ENCODE peak calls at places on chromosomes 2 and 18, in ten cellular contexts. S is sigmoid colon, N is breast epithelium, E is upper lobe of left lung, Q is lower lobe of right lung, T is psoas muscle, X is PC-3, R is cardiac muscle cell, O is GM23338, W is uterus. Y is an unnamed sample. For H3K36me3, the result is how much of the 10 kb centered on the place peaks cover.

GRCh38 chr2:64652231-64653173 is 1.2 kb downstream of the SERTAD2 start:
- DNase-seq in X (peak), R (peak), T (peak), Q (peak), E (no peak), N (no peak), O (peak), W (peak), S (peak), Y (peak)

GRCh38 chr2:8593239-8593638 is 88.6 kb upstream of the ID2 start:
- DNase-seq in T (no peak), O (no peak), E (no peak), W (no peak), Q (no peak), S (no peak), X (no peak), N (no peak), R (no peak), Y (no peak)

GRCh38 chr2:186913870-186914269 is 64.9 kb upstream of the ZSWIM2 start:
- DNase-seq in R (no peak), X (no peak), E (no peak), W (no peak), T (no peak), S (no peak), O (no peak), Q (no peak), N (no peak), Y (no peak)

GRCh38 chr2:38115216-38116012 is 39.5 kb upstream of the CYP1B1 start:
- DNase-seq in X (peak), S (peak), Q (peak), R (peak), T (peak), W (peak), O (peak), N (peak), E (no peak), Y (peak)

GRCh38 chr18:11518788-11519685 is 90.4 kb upstream of the SLC35G4 start:
- DNase-seq in N (no peak), T (no peak), W (no peak), X (peak), Q (no peak), E (peak), R (peak), O (peak), S (no peak), Y (peak)

GRCh38 chr2:20509766-20510490 is 63.1 kb downstream of the RHOB start:
- DNase-seq in N (peak), Q (peak), O (peak), T (no peak), R (peak), E (peak), W (peak), X (no peak), S (peak), Y (peak)

GRCh38 chr18:8786766-8787670 is 81.7 kb downstream of the MTCL1 start:
- DNase-seq in S (no peak), X (no peak), Q (no peak), O (no peak), T (no peak), E (peak), N (peak), R (no peak), W (no peak), Y (peak)

GRCh38 chr2:34188464-34188863 is 589.4 kb upstream of the FAM98A start:
- DNase-seq in E (no peak), X (no peak), W (no peak), Q (no peak), S (no peak), T (no peak), O (peak), N (no peak), R (no peak), Y (no peak)

GRCh38 chr2:144014108-144014507 is 505.8 kb downstream of the ZEB2 start:
- DNase-seq in W (no peak), Q (no peak), E (no peak), O (no peak), T (no peak), N (no peak), R (peak), S (no peak), X (peak), Y (peak)

GRCh38 chr2:118875298-118875697 is 27.9 kb upstream of the EN1 start:
- DNase-seq in T (no peak), S (no peak), Q (no peak), W (no peak), N (no peak), X (peak), E (no peak), O (no peak), R (no peak), Y (no peak)

GRCh38 chr2:231800493-231801091 is 14.3 kb downstream of the COPS7B start:
- DNase-seq in R (peak), N (no peak), E (peak), W (no peak), S (no peak), X (peak), Q (no peak), T (peak), O (peak), Y (no peak)

GRCh38 chr2:176356251-176356650 is 87.0 kb downstream of the MTX2 start:
- DNase-seq in Q (no peak), R (peak), W (no peak), E (no peak), N (no peak), T (no peak), X (no peak), O (no peak), S (no peak), Y (no peak)

GRCh38 chr18:35770360-35770759 is 188.8 kb downstream of the GALNT1 start:
- DNase-seq in O (no peak), R (no peak), X (peak), N (no peak), T (no peak), E (no peak), W (no peak), S (no peak), Q (no peak), Y (peak)

GRCh38 chr2:196176142-196176738 is 4.9 kb upstream of the STK17B start:
- DNase-seq in W (no peak), S (no peak), X (no peak), O (no peak), E (peak), Q (no peak), T (no peak), N (no peak), R (no peak), Y (no peak)

GRCh38 chr2:64220906-64221659 is 76.9 kb upstream of the PELI1 start:
- DNase-seq in Q (no peak), R (no peak), O (no peak), W (no peak), E (no peak), S (no peak), N (no peak), X (no peak), T (no peak), Y (no peak)

GRCh38 chr2:201383156-201383555 is 26.0 kb upstream of the FLACC1 start:
- DNase-seq in S (no peak), O (no peak), Q (no peak), X (peak), T (no peak), N (no peak), R (no peak), W (no peak), E (no peak), Y (peak)

GRCh38 chr18:26771524-26771923 is 94.0 kb downstream of the AQP4 start:
- DNase-seq in S (no peak), E (no peak), Q (no peak), W (no peak), X (peak), N (no peak), T (no peak), R (peak), O (peak), Y (no peak)

GRCh38 chr2:73059106-73059505 is 12.4 kb downstream of the SFXN5 start:
- DNase-seq in S (no peak), N (no peak), T (no peak), X (no peak), W (no peak), Q (no peak), O (no peak), R (no peak), E (no peak), Y (no peak)

GRCh38 chr2:179677746-179678505 is 183.5 kb downstream of the ZNF385B start:
- DNase-seq in X (no peak), R (no peak), Q (no peak), W (no peak), S (no peak), E (no peak), O (no peak), N (no peak), T (no peak), Y (no peak)

GRCh38 chr2:164495491-164496223 is 125.6 kb downstream of the GRB14 start:
- DNase-seq in T (no peak), N (no peak), S (no peak), W (no peak), R (peak), Q (no peak), O (peak), X (peak), E (no peak), Y (peak)

GRCh38 chr2:191226196-191226595 is 19.0 kb upstream of the MYO1B start:
- DNase-seq in W (no peak), R (peak), X (no peak), O (no peak), Q (no peak), T (no peak), S (no peak), N (no peak), E (no peak), Y (no peak)

GRCh38 chr2:81835318-81836000 is 1530.9 kb upstream of the LRRTM1 start:
- DNase-seq in X (peak), S (no peak), E (no peak), W (no peak), T (no peak), N (no peak), O (no peak), R (peak), Q (no peak), Y (peak)

GRCh38 chr18:54775686-54776085 is 52.6 kb upstream of the RAB27B start:
- DNase-seq in R (peak), T (no peak), O (peak), E (no peak), X (peak), W (no peak), N (no peak), S (no peak), Q (no peak), Y (peak)
- TF ChIP-seq CTCF in R (peak), T (no peak), O (peak), E (no peak), X (peak), W (no peak), N (no peak), S (no peak), Q (no peak), Y (peak)

GRCh38 chr2:99977947-99978346 is 164.4 kb downstream of the AFF3 start:
- DNase-seq in N (no peak), T (no peak), E (no peak), S (no peak), X (no peak), R (no peak), Q (no peak), W (no peak), O (no peak), Y (peak)
- H3K27ac ChIP-seq in N (no peak), T (no peak), E (no peak), S (no peak), X (no peak), R (no peak), Q (no peak), W (no peak), O (no peak), Y (peak)

DNA sequence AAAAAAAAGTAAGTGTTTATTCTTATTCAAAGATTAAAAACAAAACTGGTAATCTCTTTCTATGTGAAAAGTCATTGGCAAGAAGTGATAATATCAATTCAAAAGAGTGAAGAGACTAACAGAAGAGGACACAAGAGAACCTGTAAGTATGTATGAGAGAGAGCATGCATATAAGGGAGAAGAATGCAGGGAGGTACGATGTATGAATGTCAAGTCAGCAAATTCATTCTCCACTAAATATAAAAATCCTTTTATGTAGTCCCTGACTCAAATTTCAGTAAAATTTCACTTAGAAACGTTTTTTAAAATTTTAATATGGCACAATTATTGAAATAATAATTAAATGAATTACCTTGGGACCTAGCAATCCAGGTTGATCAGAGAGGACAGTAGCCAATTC is 55.3 kb downstream of the NCKAP1 start:
- DNase-seq in Q (no peak), R (no peak), S (no peak), E (no peak), O (no peak), X (no peak), N (no peak), T (no peak), W (no peak), Y (no peak)
- H3K36me3 ChIP-seq in Q (half or more), R (half or more), S (under half), E (under half), O (under half), X (under half), N (under half), T (half or more), W (under half), Y (half or more)

GRCh38 chr18:23056315-23056714 is 79.0 kb upstream of the CABLES1 start:
- DNase-seq in N (no peak), T (no peak), W (no peak), E (no peak), S (no peak), Q (no peak), R (no peak), O (no peak), X (no peak), Y (no peak)

GRCh38 chr18:23054553-23054952 is 80.7 kb upstream of the CABLES1 start:
- DNase-seq in Q (no peak), N (no peak), T (no peak), R (no peak), S (no peak), E (no peak), X (peak), O (no peak), W (no peak), Y (no peak)

GRCh38 chr18:23057096-23057495 is 78.2 kb upstream of the CABLES1 start:
- DNase-seq in S (no peak), N (no peak), Q (no peak), R (no peak), W (no peak), X (no peak), E (no peak), O (no peak), T (no peak), Y (no peak)

GRCh38 chr18:23049698-23050373 is 85.4 kb upstream of the CABLES1 start:
- DNase-seq in W (no peak), R (no peak), T (no peak), X (no peak), S (no peak), O (no peak), Q (no peak), E (no peak), N (no peak), Y (no peak)

GRCh38 chr18:23053756-23054457 is 81.4 kb upstream of the CABLES1 start:
- DNase-seq in X (peak), T (no peak), S (no peak), R (peak), E (peak), O (peak), W (no peak), N (peak), Q (no peak), Y (peak)
- TF ChIP-seq CTCF in X (peak), T (no peak), S (no peak), R (peak), E (no peak), O (peak), W (no peak), N (no peak), Q (no peak), Y (peak)